ENCODE peak calls at places on chromosomes 12 and 14, in seven cellular contexts. One of them, this sample, is unnamed.
A peak's percentile ranks its signal among the peaks of the same experiment; 100 is the strongest.

GRCh38 chr12:52703878-52704277 is 554 bp upstream of the KRT77 start:
- DNase-seq in T-helper 17 cell: no peak
- DNase-seq in endothelial cell: no peak
- DNase-seq in tibial artery: no peak
- DNase-seq in HEK293T: no peak
- DNase-seq in amniotic stem cell: no peak
- DNase-seq in SW 1271: no peak
- DNase-seq in this sample: no peak

GRCh38 chr12:85568395-85569103 is 267.7 kb downstream of the RASSF9 start:
- DNase-seq in T-helper 17 cell: no peak
- DNase-seq in endothelial cell: no peak
- DNase-seq in tibial artery: no peak
- DNase-seq in HEK293T: no peak
- DNase-seq in amniotic stem cell: no peak
- DNase-seq in SW 1271: no peak
- DNase-seq in this sample: no peak

GRCh38 chr14:69803753-69804152 is 6.7 kb upstream of the SLC10A1 start:
- DNase-seq in T-helper 17 cell: no peak
- DNase-seq in endothelial cell: no peak
- DNase-seq in tibial artery: no peak
- DNase-seq in HEK293T: no peak
- DNase-seq in amniotic stem cell: no peak
- DNase-seq in SW 1271: peak; percentile 23
- DNase-seq in this sample: no peak

GRCh38 chr12:52656616-52657015 is 4.6 kb upstream of the KRT2 start:
- DNase-seq in T-helper 17 cell: no peak
- DNase-seq in endothelial cell: no peak
- DNase-seq in tibial artery: no peak
- DNase-seq in HEK293T: no peak
- DNase-seq in amniotic stem cell: no peak
- DNase-seq in SW 1271: no peak
- DNase-seq in this sample: no peak

GRCh38 chr14:61544448-61545202 is 150.7 kb upstream of the HIF1A start:
- DNase-seq in T-helper 17 cell: no peak
- DNase-seq in endothelial cell: no peak
- DNase-seq in tibial artery: no peak
- DNase-seq in HEK293T: no peak
- DNase-seq in amniotic stem cell: no peak
- DNase-seq in SW 1271: no peak
- DNase-seq in this sample: no peak

GRCh38 chr12:8628731-8629130 is 16.1 kb upstream of the AICDA start:
- DNase-seq in T-helper 17 cell: no peak
- DNase-seq in endothelial cell: no peak
- DNase-seq in tibial artery: no peak
- DNase-seq in HEK293T: no peak
- DNase-seq in amniotic stem cell: no peak
- DNase-seq in SW 1271: peak; percentile 66
- DNase-seq in this sample: no peak

GRCh38 chr12:1920436-1920835 is 2.0 kb upstream of the CACNA2D4 start:
- DNase-seq in T-helper 17 cell: no peak
- DNase-seq in endothelial cell: no peak
- DNase-seq in tibial artery: peak; percentile 39
- DNase-seq in HEK293T: peak; percentile 3
- DNase-seq in amniotic stem cell: no peak
- DNase-seq in SW 1271: no peak
- DNase-seq in this sample: no peak

GRCh38 chr14:100622708-100623485 is 35.7 kb upstream of the BEGAIN start:
- DNase-seq in T-helper 17 cell: no peak
- DNase-seq in endothelial cell: no peak
- DNase-seq in tibial artery: peak; percentile 21
- DNase-seq in HEK293T: no peak
- DNase-seq in amniotic stem cell: no peak
- DNase-seq in SW 1271: no peak
- DNase-seq in this sample: no peak

GRCh38 chr12:42196728-42197603 is 41.1 kb downstream of the YAF2 start:
- DNase-seq in T-helper 17 cell: no peak
- DNase-seq in endothelial cell: no peak
- DNase-seq in tibial artery: no peak
- DNase-seq in HEK293T: no peak
- DNase-seq in amniotic stem cell: no peak
- DNase-seq in SW 1271: no peak
- DNase-seq in this sample: no peak

GRCh38 chr14:77593501-77593911 is 22.9 kb downstream of the SPTLC2 start:
- DNase-seq in T-helper 17 cell: no peak
- DNase-seq in endothelial cell: no peak
- DNase-seq in tibial artery: no peak
- DNase-seq in HEK293T: no peak
- DNase-seq in amniotic stem cell: no peak
- DNase-seq in SW 1271: peak; percentile 59
- DNase-seq in this sample: peak; percentile 60

GRCh38 chr12:72230589-72230988 is 41.6 kb upstream of the TRHDE start:
- DNase-seq in T-helper 17 cell: no peak
- DNase-seq in endothelial cell: no peak
- DNase-seq in tibial artery: no peak
- DNase-seq in HEK293T: no peak
- DNase-seq in amniotic stem cell: peak; percentile 48
- DNase-seq in SW 1271: no peak
- DNase-seq in this sample: peak; percentile 95

GRCh38 chr12:43029971-43030370 is 440.4 kb upstream of the PRICKLE1 start:
- DNase-seq in T-helper 17 cell: no peak
- DNase-seq in endothelial cell: no peak
- DNase-seq in tibial artery: no peak
- DNase-seq in HEK293T: no peak
- DNase-seq in amniotic stem cell: no peak
- DNase-seq in SW 1271: no peak
- DNase-seq in this sample: peak; percentile 45

GRCh38 chr12:63070709-63071108 is 80.3 kb downstream of the AVPR1A start:
- DNase-seq in T-helper 17 cell: no peak
- DNase-seq in endothelial cell: no peak
- DNase-seq in tibial artery: no peak
- DNase-seq in HEK293T: no peak
- DNase-seq in amniotic stem cell: no peak
- DNase-seq in SW 1271: no peak
- DNase-seq in this sample: no peak

GRCh38 chr14:61537567-61538463 is 157.5 kb upstream of the HIF1A start:
- DNase-seq in T-helper 17 cell: no peak
- DNase-seq in endothelial cell: no peak
- DNase-seq in tibial artery: no peak
- DNase-seq in HEK293T: no peak
- DNase-seq in amniotic stem cell: no peak
- DNase-seq in SW 1271: peak; percentile 30
- DNase-seq in this sample: peak; percentile 90

GRCh38 chr12:105470601-105471000 is 140.1 kb downstream of the C12orf75 start:
- DNase-seq in T-helper 17 cell: no peak
- DNase-seq in endothelial cell: no peak
- DNase-seq in tibial artery: no peak
- DNase-seq in HEK293T: no peak
- DNase-seq in amniotic stem cell: no peak
- DNase-seq in SW 1271: no peak
- DNase-seq in this sample: no peak

GRCh38 chr12:108570743-108571603 is 8.6 kb downstream of the ISCU start:
- DNase-seq in T-helper 17 cell: no peak
- DNase-seq in endothelial cell: no peak
- DNase-seq in tibial artery: peak; percentile 55
- DNase-seq in HEK293T: no peak
- DNase-seq in amniotic stem cell: peak; percentile 38
- DNase-seq in SW 1271: peak; percentile 29
- DNase-seq in this sample: peak; percentile 67

GRCh38 chr14:92986254-92987147 is 63.6 kb downstream of the CHGA start:
- DNase-seq in T-helper 17 cell: no peak
- DNase-seq in endothelial cell: no peak
- DNase-seq in tibial artery: peak; percentile 90
- DNase-seq in HEK293T: no peak
- DNase-seq in amniotic stem cell: no peak
- DNase-seq in SW 1271: no peak
- DNase-seq in this sample: peak; percentile 70

GRCh38 chr12:12839886-12840285 is 26.7 kb downstream of the DDX47 start:
- DNase-seq in T-helper 17 cell: no peak
- DNase-seq in endothelial cell: no peak
- DNase-seq in tibial artery: peak; percentile 73
- DNase-seq in HEK293T: peak; percentile 63
- DNase-seq in amniotic stem cell: peak; percentile 75
- DNase-seq in SW 1271: peak; percentile 89
- DNase-seq in this sample: peak; percentile 87

GRCh38 chr12:19778111-19778688 is 338.9 kb downstream of the AEBP2 start:
- DNase-seq in T-helper 17 cell: no peak
- DNase-seq in endothelial cell: no peak
- DNase-seq in tibial artery: no peak
- DNase-seq in HEK293T: no peak
- DNase-seq in amniotic stem cell: no peak
- DNase-seq in SW 1271: no peak
- DNase-seq in this sample: peak; percentile 56

GRCh38 chr12:9870311-9870866 is 1.2 kb upstream of the CLEC2B start:
- DNase-seq in T-helper 17 cell: no peak
- DNase-seq in endothelial cell: no peak
- DNase-seq in tibial artery: no peak
- DNase-seq in HEK293T: no peak
- DNase-seq in amniotic stem cell: no peak
- DNase-seq in SW 1271: no peak
- DNase-seq in this sample: no peak

GRCh38 chr12:58189030-58189429 is 247.7 kb downstream of the ATP23 start:
- DNase-seq in T-helper 17 cell: no peak
- DNase-seq in endothelial cell: no peak
- DNase-seq in tibial artery: no peak
- DNase-seq in HEK293T: no peak
- DNase-seq in amniotic stem cell: no peak
- DNase-seq in SW 1271: no peak
- DNase-seq in this sample: no peak

GRCh38 chr12:121786441-121786825 is 7.1 kb downstream of the RHOF start:
- DNase-seq in T-helper 17 cell: no peak
- DNase-seq in endothelial cell: no peak
- DNase-seq in tibial artery: no peak
- DNase-seq in HEK293T: no peak
- DNase-seq in amniotic stem cell: peak; percentile 80
- DNase-seq in SW 1271: peak; percentile 98
- DNase-seq in this sample: peak; percentile 94